ENCODE peak calls at places on chromosomes 16 and 17, in ten cellular contexts. One of them, this sample, is unnamed. For H3K4me1, the result is how much of the 10 kb centered on the place peaks cover.

GRCh38 chr17:43823350-43824084 is 9.4 kb downstream of the MPP3 start:
- DNase-seq in effector memory CD4-positive, alpha-beta T cell: no peak
- DNase-seq in PC-9: no peak
- DNase-seq in left lung: peak
- DNase-seq in heart right ventricle: peak
- DNase-seq in GM23338: no peak
- DNase-seq in MM.1S: peak
- DNase-seq in CD8-positive, alpha-beta memory T cell: no peak
- DNase-seq in adrenal gland: peak
- DNase-seq in CD8-positive, alpha-beta T cell: no peak
- DNase-seq in this sample: no peak

GRCh38 chr16:10972956-10973464 is 28.6 kb downstream of the CLEC16A start:
- DNase-seq in effector memory CD4-positive, alpha-beta T cell: no peak
- DNase-seq in PC-9: no peak
- DNase-seq in left lung: no peak
- DNase-seq in heart right ventricle: no peak
- DNase-seq in GM23338: no peak
- DNase-seq in MM.1S: no peak
- DNase-seq in CD8-positive, alpha-beta memory T cell: no peak
- DNase-seq in adrenal gland: no peak
- DNase-seq in CD8-positive, alpha-beta T cell: no peak
- DNase-seq in this sample: no peak

GRCh38 chr17:66564992-66565465 is 262.6 kb downstream of the PRKCA start:
- DNase-seq in effector memory CD4-positive, alpha-beta T cell: no peak
- DNase-seq in PC-9: no peak
- DNase-seq in left lung: no peak
- DNase-seq in heart right ventricle: no peak
- DNase-seq in GM23338: peak
- DNase-seq in MM.1S: no peak
- DNase-seq in CD8-positive, alpha-beta memory T cell: no peak
- DNase-seq in adrenal gland: no peak
- DNase-seq in CD8-positive, alpha-beta T cell: no peak
- DNase-seq in this sample: no peak

GRCh38 chr17:67258836-67259468 is 14.0 kb upstream of the HELZ start:
- DNase-seq in effector memory CD4-positive, alpha-beta T cell: peak
- DNase-seq in PC-9: no peak
- DNase-seq in left lung: no peak
- DNase-seq in heart right ventricle: no peak
- DNase-seq in GM23338: no peak
- DNase-seq in MM.1S: no peak
- DNase-seq in CD8-positive, alpha-beta memory T cell: peak
- DNase-seq in adrenal gland: peak
- DNase-seq in CD8-positive, alpha-beta T cell: peak
- DNase-seq in this sample: no peak

GRCh38 chr17:2898255-2898926 is 102.2 kb downstream of the RAP1GAP2 start:
- DNase-seq in effector memory CD4-positive, alpha-beta T cell: no peak
- DNase-seq in PC-9: no peak
- DNase-seq in left lung: no peak
- DNase-seq in heart right ventricle: no peak
- DNase-seq in GM23338: peak
- DNase-seq in MM.1S: no peak
- DNase-seq in CD8-positive, alpha-beta memory T cell: no peak
- DNase-seq in adrenal gland: no peak
- DNase-seq in CD8-positive, alpha-beta T cell: no peak
- DNase-seq in this sample: no peak

GRCh38 chr16:29023279-29024278 is 38.7 kb downstream of the LAT start:
- DNase-seq in effector memory CD4-positive, alpha-beta T cell: no peak
- DNase-seq in PC-9: peak
- DNase-seq in left lung: no peak
- DNase-seq in heart right ventricle: no peak
- DNase-seq in GM23338: no peak
- DNase-seq in MM.1S: no peak
- DNase-seq in CD8-positive, alpha-beta memory T cell: no peak
- DNase-seq in adrenal gland: no peak
- DNase-seq in CD8-positive, alpha-beta T cell: peak
- DNase-seq in this sample: no peak

GRCh38 chr17:79648181-79648831 is 37.5 kb upstream of the RBFOX3 start:
- DNase-seq in effector memory CD4-positive, alpha-beta T cell: no peak
- DNase-seq in PC-9: no peak
- DNase-seq in left lung: peak
- DNase-seq in heart right ventricle: no peak
- DNase-seq in GM23338: no peak
- DNase-seq in MM.1S: no peak
- DNase-seq in CD8-positive, alpha-beta memory T cell: no peak
- DNase-seq in adrenal gland: peak
- DNase-seq in CD8-positive, alpha-beta T cell: peak
- DNase-seq in this sample: no peak

GRCh38 chr16:8729779-8730334 is 55.4 kb downstream of the ABAT start:
- DNase-seq in effector memory CD4-positive, alpha-beta T cell: no peak
- DNase-seq in PC-9: no peak
- DNase-seq in left lung: no peak
- DNase-seq in heart right ventricle: no peak
- DNase-seq in GM23338: no peak
- DNase-seq in MM.1S: no peak
- DNase-seq in CD8-positive, alpha-beta memory T cell: no peak
- DNase-seq in adrenal gland: no peak
- DNase-seq in CD8-positive, alpha-beta T cell: no peak
- DNase-seq in this sample: no peak

GRCh38 chr17:18140648-18141047 is 32.1 kb downstream of the MYO15A start:
- DNase-seq in effector memory CD4-positive, alpha-beta T cell: no peak
- DNase-seq in PC-9: no peak
- DNase-seq in left lung: no peak
- DNase-seq in heart right ventricle: no peak
- DNase-seq in GM23338: no peak
- DNase-seq in MM.1S: peak
- DNase-seq in CD8-positive, alpha-beta memory T cell: no peak
- DNase-seq in adrenal gland: no peak
- DNase-seq in CD8-positive, alpha-beta T cell: no peak
- DNase-seq in this sample: no peak

GRCh38 chr17:81165246-81166032 is at the start of gene PVALEF:
- DNase-seq in effector memory CD4-positive, alpha-beta T cell: no peak
- DNase-seq in PC-9: no peak
- DNase-seq in left lung: no peak
- DNase-seq in heart right ventricle: no peak
- DNase-seq in GM23338: peak
- DNase-seq in MM.1S: no peak
- DNase-seq in CD8-positive, alpha-beta memory T cell: no peak
- DNase-seq in adrenal gland: no peak
- DNase-seq in CD8-positive, alpha-beta T cell: no peak
- DNase-seq in this sample: no peak

GRCh38 chr17:871731-872517 is 89.8 kb downstream of the MRM3 start:
- DNase-seq in effector memory CD4-positive, alpha-beta T cell: no peak
- DNase-seq in PC-9: no peak
- DNase-seq in left lung: no peak
- DNase-seq in heart right ventricle: no peak
- DNase-seq in GM23338: no peak
- DNase-seq in MM.1S: no peak
- DNase-seq in CD8-positive, alpha-beta memory T cell: no peak
- DNase-seq in adrenal gland: no peak
- DNase-seq in CD8-positive, alpha-beta T cell: no peak
- DNase-seq in this sample: no peak
- H3K4me1 ChIP-seq in effector memory CD4-positive, alpha-beta T cell: under half
- H3K4me1 ChIP-seq in PC-9: under half
- H3K4me1 ChIP-seq in left lung: under half
- H3K4me1 ChIP-seq in heart right ventricle: under half
- H3K4me1 ChIP-seq in GM23338: under half
- H3K4me1 ChIP-seq in MM.1S: under half
- H3K4me1 ChIP-seq in CD8-positive, alpha-beta memory T cell: under half
- H3K4me1 ChIP-seq in adrenal gland: under half
- H3K4me1 ChIP-seq in CD8-positive, alpha-beta T cell: under half
- H3K4me1 ChIP-seq in this sample: under half

GRCh38 chr17:76700627-76701470 is 9.9 kb downstream of the MXRA7 start:
- DNase-seq in effector memory CD4-positive, alpha-beta T cell: peak
- DNase-seq in PC-9: no peak
- DNase-seq in left lung: no peak
- DNase-seq in heart right ventricle: peak
- DNase-seq in GM23338: peak
- DNase-seq in MM.1S: no peak
- DNase-seq in CD8-positive, alpha-beta memory T cell: peak
- DNase-seq in adrenal gland: peak
- DNase-seq in CD8-positive, alpha-beta T cell: no peak
- DNase-seq in this sample: peak
- H3K4me1 ChIP-seq in effector memory CD4-positive, alpha-beta T cell: under half
- H3K4me1 ChIP-seq in PC-9: under half
- H3K4me1 ChIP-seq in left lung: under half
- H3K4me1 ChIP-seq in heart right ventricle: half or more
- H3K4me1 ChIP-seq in GM23338: under half
- H3K4me1 ChIP-seq in MM.1S: under half
- H3K4me1 ChIP-seq in CD8-positive, alpha-beta memory T cell: under half
- H3K4me1 ChIP-seq in adrenal gland: half or more
- H3K4me1 ChIP-seq in CD8-positive, alpha-beta T cell: under half
- H3K4me1 ChIP-seq in this sample: under half

DNA sequence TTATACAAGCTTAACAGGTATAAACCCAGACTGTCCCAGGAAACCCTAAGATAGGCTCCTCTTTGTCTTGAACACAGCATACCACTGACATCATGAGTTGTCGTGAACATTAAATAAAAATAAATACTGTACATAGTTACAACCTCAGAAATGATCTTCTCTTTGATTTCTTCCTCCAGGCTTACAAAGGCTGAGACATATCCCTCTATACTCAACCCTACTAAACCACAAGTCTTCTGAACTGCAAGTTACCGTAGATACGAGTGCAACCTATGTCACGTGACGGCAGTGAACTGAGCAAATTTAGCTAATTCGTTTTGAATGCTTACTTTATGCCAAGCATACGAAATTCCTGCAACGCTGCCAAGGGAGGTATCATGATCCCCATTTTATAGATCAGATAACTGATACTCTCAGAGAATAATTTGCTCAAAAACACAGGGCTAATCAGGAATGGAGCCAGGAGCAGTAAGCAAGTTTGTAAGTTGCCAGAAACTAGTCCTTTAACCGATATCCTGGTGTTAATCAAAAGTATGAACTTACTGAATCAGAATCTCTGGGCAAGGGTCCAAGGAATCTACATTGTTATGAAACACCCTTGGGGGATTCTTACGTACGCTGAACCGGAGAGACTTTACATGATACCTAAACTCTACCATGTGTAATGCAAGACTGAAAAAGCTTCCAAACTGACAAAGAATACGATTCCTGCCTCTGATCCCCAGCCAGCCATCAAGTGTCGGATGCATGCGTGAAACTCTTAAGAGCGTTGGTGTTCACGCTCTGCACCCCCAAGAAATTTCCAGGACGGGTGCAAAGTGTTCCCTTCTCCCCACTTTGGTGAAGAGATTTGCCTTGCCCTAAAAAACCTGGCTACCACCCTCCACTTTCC is 106.2 kb downstream of the XYLT1 start:
- DNase-seq in effector memory CD4-positive, alpha-beta T cell: peak
- DNase-seq in PC-9: no peak
- DNase-seq in left lung: no peak
- DNase-seq in heart right ventricle: no peak
- DNase-seq in GM23338: no peak
- DNase-seq in MM.1S: no peak
- DNase-seq in CD8-positive, alpha-beta memory T cell: peak
- DNase-seq in adrenal gland: no peak
- DNase-seq in CD8-positive, alpha-beta T cell: peak
- DNase-seq in this sample: peak
- H3K4me1 ChIP-seq in effector memory CD4-positive, alpha-beta T cell: half or more
- H3K4me1 ChIP-seq in PC-9: under half
- H3K4me1 ChIP-seq in left lung: under half
- H3K4me1 ChIP-seq in heart right ventricle: under half
- H3K4me1 ChIP-seq in GM23338: under half
- H3K4me1 ChIP-seq in MM.1S: under half
- H3K4me1 ChIP-seq in CD8-positive, alpha-beta memory T cell: half or more
- H3K4me1 ChIP-seq in adrenal gland: half or more
- H3K4me1 ChIP-seq in CD8-positive, alpha-beta T cell: half or more
- H3K4me1 ChIP-seq in this sample: under half

GRCh38 chr17:883586-883962 is 96.0 kb downstream of the NXN start:
- DNase-seq in effector memory CD4-positive, alpha-beta T cell: no peak
- DNase-seq in PC-9: peak
- DNase-seq in left lung: no peak
- DNase-seq in heart right ventricle: no peak
- DNase-seq in GM23338: no peak
- DNase-seq in MM.1S: no peak
- DNase-seq in CD8-positive, alpha-beta memory T cell: no peak
- DNase-seq in adrenal gland: no peak
- DNase-seq in CD8-positive, alpha-beta T cell: no peak
- DNase-seq in this sample: no peak
- H3K4me1 ChIP-seq in effector memory CD4-positive, alpha-beta T cell: under half
- H3K4me1 ChIP-seq in PC-9: under half
- H3K4me1 ChIP-seq in left lung: under half
- H3K4me1 ChIP-seq in heart right ventricle: half or more
- H3K4me1 ChIP-seq in GM23338: under half
- H3K4me1 ChIP-seq in MM.1S: under half
- H3K4me1 ChIP-seq in CD8-positive, alpha-beta memory T cell: under half
- H3K4me1 ChIP-seq in adrenal gland: under half
- H3K4me1 ChIP-seq in CD8-positive, alpha-beta T cell: under half
- H3K4me1 ChIP-seq in this sample: under half

GRCh38 chr17:45096926-45097325 is 35.4 kb downstream of the PLCD3 start:
- DNase-seq in effector memory CD4-positive, alpha-beta T cell: no peak
- DNase-seq in PC-9: no peak
- DNase-seq in left lung: no peak
- DNase-seq in heart right ventricle: no peak
- DNase-seq in GM23338: no peak
- DNase-seq in MM.1S: no peak
- DNase-seq in CD8-positive, alpha-beta memory T cell: no peak
- DNase-seq in adrenal gland: no peak
- DNase-seq in CD8-positive, alpha-beta T cell: no peak
- DNase-seq in this sample: no peak
- H3K4me1 ChIP-seq in effector memory CD4-positive, alpha-beta T cell: under half
- H3K4me1 ChIP-seq in PC-9: under half
- H3K4me1 ChIP-seq in left lung: under half
- H3K4me1 ChIP-seq in heart right ventricle: under half
- H3K4me1 ChIP-seq in GM23338: under half
- H3K4me1 ChIP-seq in MM.1S: under half
- H3K4me1 ChIP-seq in CD8-positive, alpha-beta memory T cell: under half
- H3K4me1 ChIP-seq in adrenal gland: half or more
- H3K4me1 ChIP-seq in CD8-positive, alpha-beta T cell: under half
- H3K4me1 ChIP-seq in this sample: under half

DNA sequence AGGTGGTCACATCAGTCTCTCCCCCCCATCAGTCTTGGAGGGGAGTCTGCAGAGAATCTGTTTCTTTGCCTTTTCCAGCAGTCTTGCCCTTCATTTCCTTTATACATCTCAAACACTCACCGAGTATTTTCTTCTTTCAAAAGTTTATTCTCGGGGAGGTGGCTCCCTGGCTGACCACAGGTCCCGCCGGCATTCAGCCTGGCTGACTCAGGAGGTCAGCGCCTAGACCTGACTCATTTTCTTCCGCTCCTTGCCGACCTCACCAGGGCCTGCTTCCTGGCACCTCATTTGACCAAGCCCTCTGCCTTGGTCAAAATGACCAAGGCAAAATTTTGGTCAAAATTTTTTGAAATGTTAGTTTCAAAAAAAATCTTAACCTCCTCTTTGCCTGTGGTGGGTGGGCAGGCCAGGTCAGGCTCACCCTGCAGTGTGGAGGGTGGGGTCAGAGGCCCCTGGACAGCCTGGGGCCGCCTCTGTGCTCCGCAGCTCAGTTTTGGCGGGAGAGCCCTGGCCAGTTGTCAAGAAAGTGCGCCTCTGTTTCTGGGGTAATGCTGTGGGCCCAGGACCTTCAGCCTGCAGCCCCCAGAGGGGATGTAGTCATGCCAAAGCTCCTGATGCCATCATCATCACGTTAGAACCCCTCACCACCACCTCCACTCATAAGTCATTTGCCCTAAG is 165.6 kb downstream of the SPECC1 start:
- DNase-seq in effector memory CD4-positive, alpha-beta T cell: no peak
- DNase-seq in PC-9: peak
- DNase-seq in left lung: no peak
- DNase-seq in heart right ventricle: no peak
- DNase-seq in GM23338: no peak
- DNase-seq in MM.1S: no peak
- DNase-seq in CD8-positive, alpha-beta memory T cell: no peak
- DNase-seq in adrenal gland: no peak
- DNase-seq in CD8-positive, alpha-beta T cell: no peak
- DNase-seq in this sample: no peak
- H3K4me1 ChIP-seq in effector memory CD4-positive, alpha-beta T cell: under half
- H3K4me1 ChIP-seq in PC-9: half or more
- H3K4me1 ChIP-seq in left lung: under half
- H3K4me1 ChIP-seq in heart right ventricle: under half
- H3K4me1 ChIP-seq in GM23338: half or more
- H3K4me1 ChIP-seq in MM.1S: under half
- H3K4me1 ChIP-seq in CD8-positive, alpha-beta memory T cell: under half
- H3K4me1 ChIP-seq in adrenal gland: under half
- H3K4me1 ChIP-seq in CD8-positive, alpha-beta T cell: under half
- H3K4me1 ChIP-seq in this sample: under half

This sample was measured in uterus.